ENCODE peak calls at places on chromosomes 11 and 22, in six cellular contexts. Q, Z, H, J, O and A are unnamed samples.
A peak's percentile ranks its signal among the peaks of the same experiment; 100 is the strongest.

GRCh38 chr11:111935331-111936044 is 1.7 kb upstream of the DIXDC1 start:
- DNase-seq in O (peak; percentile 61), H (no peak), J (no peak), Q (peak; percentile 15), Z (no peak), A (no peak)

GRCh38 chr11:11731311-11732083 is 109.7 kb upstream of the GALNT18 start:
- DNase-seq in J (no peak), O (peak; percentile 51), Z (no peak), Q (peak; percentile 73), H (no peak), A (peak; percentile 14)

GRCh38 chr11:102494216-102494615 is 36.3 kb downstream of the MMP7 start:
- DNase-seq in Z (no peak), H (no peak), O (no peak), J (no peak), Q (peak; percentile 51), A (no peak)

GRCh38 chr11:35082322-35083180 is 56.4 kb upstream of the CD44 start:
- DNase-seq in H (peak; percentile 79), J (peak; percentile 94), O (peak; percentile 88), Z (no peak), Q (peak; percentile 83), A (peak; percentile 43)

GRCh38 chr11:93611836-93612677 is 49.4 kb upstream of the CEP295 start:
- DNase-seq in Z (no peak), H (no peak), O (no peak), Q (no peak), J (no peak), A (peak; percentile 47)

GRCh38 chr11:110752890-110753289 is 40.7 kb upstream of the ARHGAP20 start:
- DNase-seq in O (no peak), J (no peak), H (no peak), Q (no peak), Z (no peak), A (no peak)

GRCh38 chr11:47514825-47515647 is 37.9 kb downstream of the CELF1 start:
- DNase-seq in O (peak; percentile 91), Q (peak; percentile 95), J (peak; percentile 71), H (peak; percentile 16), Z (no peak), A (no peak)

GRCh38 chr11:6941970-6942369 is 15.7 kb downstream of the ZNF215 start:
- DNase-seq in Q (no peak), Z (no peak), H (no peak), O (no peak), J (no peak), A (no peak)

GRCh38 chr11:131609921-131610320 is 239.5 kb downstream of the NTM start:
- DNase-seq in O (no peak), J (no peak), H (no peak), Z (no peak), Q (no peak), A (no peak)

GRCh38 chr22:21632237-21632895 is at the start of gene CCDC116:
- DNase-seq in Q (no peak), J (peak; percentile 63), O (no peak), Z (no peak), H (peak; percentile 77), A (peak; percentile 88)

GRCh38 chr11:14906614-14907392 is 14.8 kb upstream of the CYP2R1 start:
- DNase-seq in H (peak; percentile 27), J (no peak), Q (no peak), O (no peak), Z (no peak), A (no peak)

GRCh38 chr11:111969344-111969743 is 32.2 kb downstream of the DIXDC1 start:
- DNase-seq in Q (no peak), J (no peak), O (no peak), H (no peak), Z (no peak), A (no peak)

GRCh38 chr11:10601722-10602281 is 33.3 kb upstream of the LYVE1 start:
- DNase-seq in O (no peak), Z (no peak), H (no peak), J (no peak), Q (no peak), A (no peak)

GRCh38 chr11:116454020-116454645 is 318.7 kb downstream of the BUD13 start:
- DNase-seq in H (peak; percentile 80), Q (peak; percentile 27), J (peak; percentile 80), O (peak; percentile 0), Z (no peak), A (peak; percentile 73)

GRCh38 chr22:19533049-19533626 is 8.9 kb upstream of the CLDN5 start:
- DNase-seq in H (no peak), Z (no peak), Q (no peak), O (no peak), J (no peak), A (no peak)

GRCh38 chr11:126072821-126073594 is 10.3 kb upstream of the CDON start:
- DNase-seq in Q (no peak), O (no peak), Z (no peak), H (no peak), J (no peak), A (peak; percentile 15)

GRCh38 chr22:33513388-33514336 is 406.6 kb downstream of the LARGE1 start:
- DNase-seq in O (peak; percentile 71), Z (no peak), H (no peak), J (no peak), Q (peak; percentile 72), A (no peak)

GRCh38 chr22:23305321-23305910 is 125.1 kb downstream of the BCR start:
- DNase-seq in Q (peak; percentile 80), H (no peak), O (peak; percentile 82), Z (no peak), J (no peak), A (no peak)

GRCh38 chr11:119365071-119365591 is 16.4 kb downstream of the USP2 start:
- DNase-seq in Z (no peak), J (no peak), O (no peak), H (no peak), Q (peak; percentile 56), A (no peak)

GRCh38 chr22:37100589-37101127 is 8.9 kb downstream of the TMPRSS6 start:
- DNase-seq in J (no peak), Z (no peak), Q (no peak), O (no peak), H (no peak), A (no peak)

GRCh38 chr11:71998649-71999310 is at the start of gene IL18BP:
- DNase-seq in H (no peak), Z (no peak), O (no peak), Q (no peak), J (no peak), A (no peak)

GRCh38 chr11:86099727-86100320 is 30.9 kb upstream of the PICALM start:
- DNase-seq in H (no peak), O (no peak), Z (no peak), Q (peak; percentile 71), J (no peak), A (peak; percentile 92)

GRCh38 chr22:47587861-47588582 is 825.6 kb downstream of the TBC1D22A start:
- DNase-seq in O (no peak), J (no peak), H (no peak), Z (no peak), Q (no peak), A (no peak)

GRCh38 chr11:124920870-124921609 is 2.0 kb downstream of the HEPN1 start:
- DNase-seq in O (peak; percentile 74), H (peak; percentile 81), Z (peak; percentile 52), Q (peak; percentile 47), J (peak; percentile 86), A (peak; percentile 3)

GRCh38 chr11:11403763-11404725 is 51.0 kb upstream of the CSNK2A3 start:
- DNase-seq in H (no peak), Q (peak; percentile 41), J (peak; percentile 43), O (no peak), Z (no peak), A (peak; percentile 25)

GRCh38 chr11:12042215-12042676 is 33.8 kb upstream of the DKK3 start:
- DNase-seq in O (peak; percentile 98), Z (no peak), Q (peak; percentile 99), H (no peak), J (peak; percentile 84), A (peak; percentile 93)

GRCh38 chr22:23790819-23791736 is 4.3 kb downstream of the SMARCB1 start:
- DNase-seq in J (no peak), O (no peak), H (no peak), Q (peak; percentile 72), Z (no peak), A (no peak)

GRCh38 chr22:38346506-38346905 is 29.3 kb upstream of the CSNK1E start:
- DNase-seq in H (no peak), J (no peak), Q (no peak), O (no peak), Z (no peak), A (no peak)
- H3K18ac ChIP-seq in H (no peak overlapping the region), J (no peak overlapping the region), Q (no peak overlapping the region), O (no peak overlapping the region), Z (peak overlapping the region; percentile 55), A (no peak overlapping the region)

GRCh38 chr11:99686838-99687237 is 666.1 kb downstream of the CNTN5 start:
- DNase-seq in Z (no peak), J (no peak), Q (no peak), O (no peak), H (no peak), A (no peak)
- H3K9ac ChIP-seq in Z (no peak overlapping the region), J (no peak overlapping the region), Q (no peak overlapping the region), O (no peak overlapping the region), H (no peak overlapping the region), A (no peak overlapping the region)

GRCh38 chr22:44160416-44160815 is 20.3 kb upstream of the PARVG start:
- DNase-seq in H (no peak), O (no peak), Q (no peak), J (no peak), Z (no peak), A (no peak)

GRCh38 chr22:44159230-44159629 is 21.5 kb upstream of the PARVG start:
- DNase-seq in J (no peak), Q (no peak), H (no peak), O (no peak), Z (no peak), A (no peak)

GRCh38 chr22:44159811-44160210 is 20.9 kb upstream of the PARVG start:
- DNase-seq in J (no peak), Z (no peak), Q (no peak), H (no peak), O (no peak), A (no peak)

GRCh38 chr22:44158766-44159165 is 22.0 kb upstream of the PARVG start:
- DNase-seq in Z (no peak), O (no peak), H (no peak), Q (no peak), J (no peak), A (no peak)

GRCh38 chr22:44157916-44158618 is 22.7 kb upstream of the PARVG start:
- DNase-seq in Q (no peak), Z (no peak), H (no peak), J (no peak), O (no peak), A (no peak)
- H2AK5ac ChIP-seq in Q (no peak overlapping the region), Z (no peak overlapping the region), H (no peak overlapping the region), J (no peak overlapping the region), O (no peak overlapping the region), A (no peak overlapping the region)

DNA sequence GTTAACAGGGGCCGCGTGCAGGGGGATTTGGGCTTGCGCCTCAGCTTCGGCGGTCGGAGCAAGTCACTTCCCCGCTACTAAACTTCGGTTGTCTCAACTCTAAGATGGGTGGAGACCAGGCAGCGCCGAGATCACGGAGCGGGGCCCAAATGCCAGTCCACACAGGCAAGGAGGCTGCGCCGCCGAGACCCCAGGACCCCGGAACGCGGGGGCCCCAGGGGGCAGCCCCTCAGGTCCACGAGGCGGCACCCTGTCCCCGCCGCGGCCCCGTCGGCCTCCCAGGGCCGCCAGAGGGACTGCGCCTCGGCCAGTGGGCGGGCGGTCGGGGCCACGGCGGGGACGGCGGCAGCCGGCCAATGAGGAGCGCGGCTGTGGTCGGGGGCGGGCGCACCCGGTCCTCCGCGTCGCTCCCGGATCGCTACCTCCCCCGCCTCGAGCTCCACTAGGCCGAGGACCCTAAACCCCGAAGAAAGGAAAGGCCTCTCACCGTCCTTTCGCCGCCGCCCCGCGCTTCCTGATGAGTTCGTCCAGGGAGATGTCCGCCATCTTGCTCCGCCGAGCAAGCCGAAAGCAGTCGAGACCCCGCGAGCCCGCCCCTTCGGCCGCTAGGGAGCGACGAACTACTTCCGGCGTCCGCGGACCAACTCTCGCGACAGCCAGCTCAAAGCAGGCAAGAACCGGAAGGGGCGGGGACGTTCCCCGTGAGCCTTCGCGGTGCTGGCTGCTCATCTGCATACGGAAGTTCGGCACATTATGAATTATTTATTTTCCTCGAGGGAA is at the start of gene POLDIP3:
- DNase-seq in O (peak; percentile 98), Q (peak; percentile 98), H (peak; percentile 98), J (peak; percentile 99), Z (peak; percentile 98), A (peak; percentile 100)
- H3K18ac ChIP-seq in O (peak within 1 kb of the TSS; percentile 100), Q (peak within 1 kb of the TSS; percentile 98), H (peak within 1 kb of the TSS; percentile 98), J (peak within 1 kb of the TSS; percentile 18), Z (peak within 1 kb of the TSS; percentile 99), A (peak within 1 kb of the TSS; percentile 86)